ENCODE peak calls at places on chromosomes 1 and 21, in five cellular contexts. H is astrocyte of the cerebellum, A is BJ, I is brain microvascular endothelial cell, J is left ventricle myocardium inferior. D is an unnamed sample.

GRCh38 chr1:168101336-168101735 is 35.4 kb downstream of the GPR161 start:
- DNase-seq in I (no peak), A (no peak), J (no peak), H (no peak), D (no peak)

GRCh38 chr1:205059660-205060059 is 16.6 kb downstream of the CNTN2 start:
- DNase-seq in J (no peak), I (no peak), H (no peak), A (no peak), D (no peak)

GRCh38 chr1:196599324-196599723 is 8.9 kb downstream of the KCNT2 start:
- DNase-seq in H (no peak), I (no peak), J (no peak), A (no peak), D (no peak)

GRCh38 chr1:97348599-97349265 is 572.1 kb downstream of the DPYD start:
- DNase-seq in J (no peak), I (peak), A (no peak), H (peak), D (no peak)

GRCh38 chr21:45263534-45263933 is 24.2 kb downstream of the POFUT2 start:
- DNase-seq in J (no peak), H (no peak), I (no peak), A (no peak), D (no peak)

GRCh38 chr1:33047839-33048305 is 11.2 kb upstream of the AK2 start:
- DNase-seq in I (no peak), J (no peak), H (no peak), A (no peak), D (no peak)

GRCh38 chr1:203625623-203626189 is 926 bp upstream of the ATP2B4 start:
- DNase-seq in J (no peak), I (peak), H (no peak), A (no peak), D (peak)

GRCh38 chr1:173039621-173040020 is 11.1 kb downstream of the TNFSF18 start:
- DNase-seq in A (no peak), I (no peak), J (no peak), H (no peak), D (no peak)

GRCh38 chr1:200311256-200311655 is 98.6 kb downstream of the ZNF281 start:
- DNase-seq in I (no peak), H (no peak), J (no peak), A (no peak), D (no peak)

GRCh38 chr1:26127235-26128163 is 15.9 kb downstream of the PDIK1L start:
- DNase-seq in A (no peak), H (no peak), I (no peak), J (no peak), D (no peak)

GRCh38 chr1:52296345-52296744 is 69.7 kb downstream of the CC2D1B start:
- DNase-seq in I (peak), H (peak), J (no peak), A (no peak), D (peak)

GRCh38 chr21:38386967-38387366 is 111.3 kb downstream of the ERG start:
- DNase-seq in J (no peak), A (no peak), I (peak), H (no peak), D (peak)

GRCh38 chr1:75233302-75233929 is 99.2 kb downstream of the LHX8 start:
- DNase-seq in I (peak), H (peak), A (no peak), J (no peak), D (no peak)

GRCh38 chr1:68544651-68545050 is 47.8 kb upstream of the DEPDC1 start:
- DNase-seq in J (no peak), H (no peak), I (no peak), A (no peak), D (no peak)

GRCh38 chr1:156896490-156897033 is 3.0 kb downstream of the PEAR1 start:
- DNase-seq in A (peak), I (peak), J (no peak), H (peak), D (no peak)

GRCh38 chr1:12153181-12153785 is 13.5 kb upstream of the TNFRSF1B start:
- DNase-seq in I (peak), A (peak), J (no peak), H (no peak), D (peak)

GRCh38 chr1:43121251-43121650 is 50.8 kb downstream of the EBNA1BP2 start:
- DNase-seq in H (no peak), I (no peak), J (no peak), A (no peak), D (no peak)

GRCh38 chr1:43477716-43478115 is 24.0 kb upstream of the HYI start:
- DNase-seq in J (no peak), H (no peak), A (no peak), I (no peak), D (no peak)

GRCh38 chr1:27021347-27022031 is 8.8 kb upstream of the TENT5B start:
- DNase-seq in I (peak), J (no peak), H (no peak), A (no peak), D (no peak)

GRCh38 chr1:53324728-53325297 is 3.1 kb downstream of the LRP8 start:
- DNase-seq in A (no peak), H (no peak), I (no peak), J (no peak), D (no peak)

GRCh38 chr1:173017792-173018191 is 32.9 kb downstream of the TNFSF18 start:
- DNase-seq in A (no peak), H (no peak), J (no peak), I (no peak), D (no peak)

GRCh38 chr1:93703649-93704048 is 22.0 kb upstream of the BCAR3 start:
- DNase-seq in J (no peak), A (no peak), H (no peak), I (no peak), D (no peak)

GRCh38 chr1:13807213-13807612 is 107.2 kb downstream of the PRDM2 start:
- DNase-seq in I (peak), A (no peak), H (no peak), J (no peak), D (peak)

GRCh38 chr1:160169553-160170399 is 18.4 kb downstream of the ATP1A4 start:
- DNase-seq in J (no peak), A (no peak), H (peak), I (no peak), D (peak)

GRCh38 chr1:30407030-30407861 is 316.1 kb downstream of the MATN1 start:
- DNase-seq in H (no peak), J (no peak), A (no peak), I (peak), D (no peak)

GRCh38 chr1:103513720-103514119 is 11.8 kb upstream of the RNPC3 start:
- DNase-seq in I (no peak), J (no peak), A (no peak), H (no peak), D (no peak)

GRCh38 chr1:200518524-200518923 is 102.0 kb downstream of the KIF14 start:
- DNase-seq in I (no peak), J (no peak), A (no peak), H (no peak), D (no peak)

GRCh38 chr1:159828916-159829634 is 2.4 kb downstream of the SLAMF8 start:
- DNase-seq in H (no peak), A (no peak), I (no peak), J (peak), D (no peak)

GRCh38 chr1:39360726-39361125 is 130.7 kb upstream of the BMP8A start:
- DNase-seq in J (no peak), A (no peak), I (no peak), H (no peak), D (no peak)

GRCh38 chr1:168079761-168080160 is 57.0 kb downstream of the GPR161 start:
- DNase-seq in I (no peak), J (no peak), A (no peak), H (peak), D (no peak)

GRCh38 chr1:192488058-192488457 is 87.5 kb upstream of the RGS1 start:
- DNase-seq in H (no peak), J (no peak), A (no peak), I (no peak), D (no peak)
- TF ChIP-seq CTCF in H (no peak), J (peak), A (no peak), I (peak), D (no peak)

GRCh38 chr1:212583643-212584042 is 24.9 kb upstream of the ATF3 start:
- DNase-seq in I (no peak), A (no peak), H (no peak), J (no peak), D (no peak)
- TF ChIP-seq CTCF in I (no peak), A (no peak), H (no peak), J (no peak), D (no peak)

GRCh38 chr1:62852253-62852652 is 68.3 kb downstream of the ATG4C start:
- DNase-seq in J (no peak), A (no peak), I (no peak), H (no peak), D (no peak)

DNA sequence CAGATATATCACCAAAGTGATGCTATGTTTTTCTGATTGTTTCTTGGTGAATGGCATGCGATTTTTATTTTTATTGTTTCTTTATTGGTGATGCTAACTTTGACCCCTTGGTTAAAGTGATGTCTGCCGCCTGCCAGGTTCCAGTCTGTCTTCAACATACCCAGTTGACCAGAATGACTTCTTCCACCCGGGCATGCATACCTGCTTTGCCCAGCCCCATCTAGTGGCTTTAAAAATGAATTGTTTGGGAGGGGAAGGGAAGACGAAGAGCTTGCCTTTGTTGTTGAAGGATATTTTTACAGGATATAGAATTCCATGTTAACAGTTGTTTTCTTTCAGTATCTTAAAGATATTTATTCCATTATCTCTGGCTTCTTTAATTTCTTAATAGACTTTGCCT is 65.1 kb downstream of the ATG4C start:
- DNase-seq in H (no peak), I (no peak), A (no peak), J (no peak), D (no peak)
- TF ChIP-seq CTCF in H (peak), I (peak), A (no peak), J (no peak), D (no peak)

DNA sequence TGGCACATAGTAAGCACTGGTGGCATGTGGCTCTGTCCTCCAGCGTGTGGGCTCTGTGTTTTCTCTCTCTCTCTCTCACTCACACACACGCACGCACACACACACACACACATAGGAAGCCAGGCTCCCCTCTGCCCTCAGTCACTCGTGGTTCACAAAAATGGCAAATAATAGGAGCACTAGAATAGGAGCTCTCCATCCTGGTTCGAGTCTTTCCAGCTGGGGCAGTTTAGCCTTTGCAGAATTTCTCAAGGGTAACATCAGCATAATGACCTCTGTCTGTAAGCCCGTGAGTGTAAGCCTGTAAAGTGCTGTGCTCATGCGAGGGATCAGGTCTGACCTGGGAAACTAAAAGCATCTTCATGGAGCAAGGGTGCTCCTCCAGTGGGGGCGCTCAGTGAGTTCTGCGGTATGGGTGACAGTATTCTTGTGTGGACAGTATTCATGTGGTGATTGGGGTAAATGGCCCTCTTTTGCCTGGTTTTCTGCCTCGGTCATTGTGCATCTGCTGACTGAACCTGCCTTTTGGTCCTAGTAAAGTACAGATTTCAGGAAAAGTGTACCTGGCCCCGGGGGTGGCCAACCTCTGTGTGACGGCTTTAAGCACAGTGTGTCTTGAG is 839 bp upstream of the ZC3H12A start:
- DNase-seq in H (no peak), J (no peak), I (no peak), A (no peak), D (peak)
- TF ChIP-seq CTCF in H (no peak), J (no peak), I (peak), A (peak), D (no peak)

D was measured in activated CD8-positive, alpha-beta T cell treated with anti-CD3 and anti-CD28 coated beads for 36 hours.